ENCODE peak calls at places on chromosomes 7 and 10, in six cellular contexts. E is transverse colon, C is ovary, H is uterus, V is spleen, P is neural progenitor cell. K is an unnamed sample. For H3K27me3, the result is how much of the 10 kb centered on the place peaks cover.

GRCh38 chr10:100132427-100132826 is 50.8 kb upstream of the CPN1 start:
- DNase-seq in V (no peak), C (no peak), E (no peak), P (no peak), H (no peak), K (no peak)

GRCh38 chr7:25859732-25860131 is 292.3 kb upstream of the NFE2L3 start:
- DNase-seq in P (no peak), H (no peak), E (no peak), V (no peak), C (no peak), K (no peak)

GRCh38 chr10:6748981-6749630 is 169.0 kb upstream of the PRKCQ start:
- DNase-seq in E (no peak), C (no peak), V (no peak), P (no peak), H (no peak), K (no peak)

GRCh38 chr7:83096065-83096580 is 66.6 kb downstream of the PCLO start:
- DNase-seq in H (no peak), E (no peak), P (no peak), C (no peak), V (no peak), K (no peak)

GRCh38 chr7:152869041-152869676 is 109.6 kb downstream of the ACTR3B start:
- DNase-seq in E (no peak), H (no peak), V (no peak), C (no peak), P (no peak), K (no peak)

GRCh38 chr7:12103948-12104347 is 107.1 kb upstream of the TMEM106B start:
- DNase-seq in C (no peak), E (no peak), H (no peak), V (no peak), P (no peak), K (no peak)

GRCh38 chr7:85489498-85489897 is 302.6 kb upstream of the SEMA3D start:
- DNase-seq in E (no peak), P (no peak), H (no peak), C (no peak), V (no peak), K (no peak)

GRCh38 chr10:12501851-12502525 is 152.6 kb downstream of the CAMK1D start:
- DNase-seq in P (no peak), E (no peak), H (no peak), V (peak), C (no peak), K (no peak)

GRCh38 chr7:74224511-74224832 is 14.7 kb downstream of the LAT2 start:
- DNase-seq in V (no peak), P (no peak), C (no peak), E (no peak), H (no peak), K (no peak)

GRCh38 chr10:132319853-132320669 is 11.9 kb upstream of the LRRC27 start:
- DNase-seq in H (no peak), V (peak), P (no peak), C (no peak), E (no peak), K (no peak)

GRCh38 chr7:31466036-31466435 is 47.9 kb upstream of the ITPRID1 start:
- DNase-seq in E (no peak), C (no peak), P (no peak), V (no peak), H (no peak), K (no peak)

GRCh38 chr7:81769891-81770818 is at the start of gene HGF:
- DNase-seq in E (peak), P (peak), C (peak), H (peak), V (peak), K (peak)

GRCh38 chr7:6650521-6651011 is 13.4 kb downstream of the ZNF316 start:
- DNase-seq in C (no peak), P (no peak), E (no peak), V (peak), H (no peak), K (no peak)

DNA sequence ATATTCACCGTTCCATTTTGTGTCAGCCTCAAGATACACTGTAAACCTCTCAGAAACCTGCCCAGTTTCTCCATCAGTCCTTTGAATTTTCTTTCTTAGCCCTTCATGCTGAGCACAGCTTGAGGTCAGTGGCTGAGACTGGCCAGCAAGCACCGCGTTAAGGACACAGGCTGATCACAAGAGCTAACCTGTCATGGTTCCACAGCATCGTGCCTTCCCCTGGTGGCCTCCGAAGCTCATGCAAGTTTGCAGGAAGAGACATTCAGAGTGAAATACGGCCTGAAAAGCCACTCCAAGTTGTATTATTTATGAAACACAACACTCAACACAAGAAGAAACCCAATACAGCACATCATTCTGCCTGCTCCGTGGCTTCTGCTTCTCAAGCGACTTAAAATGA is 57.0 kb upstream of the PFKP start:
- DNase-seq in H (no peak), V (no peak), P (peak), C (no peak), E (no peak), K (no peak)
- H3K27me3 ChIP-seq in H (under half), V (under half), P (under half), C (under half), E (under half), K (under half)

GRCh38 chr7:100221767-100222444 is 2.2 kb downstream of the PVRIG start:
- DNase-seq in P (no peak), V (no peak), H (no peak), C (no peak), E (no peak), K (no peak)
- H3K27ac ChIP-seq in P (no peak), V (peak), H (no peak), C (no peak), E (peak), K (no peak)

GRCh38 chr7:84100866-84101265 is 93.7 kb downstream of the SEMA3A start:
- DNase-seq in C (no peak), V (no peak), H (no peak), P (no peak), E (no peak), K (no peak)
- TF ChIP-seq CTCF in C (no peak), V (no peak), H (no peak), P (no peak), E (no peak), K (no peak)

GRCh38 chr7:24740821-24741220 is 16.4 kb downstream of the GSDME start:
- DNase-seq in E (no peak), C (no peak), V (no peak), H (no peak), P (no peak), K (no peak)

GRCh38 chr7:24741691-24742639 is 15.3 kb downstream of the GSDME start:
- DNase-seq in H (peak), P (no peak), E (no peak), C (peak), V (no peak), K (no peak)

GRCh38 chr7:24737281-24737680 is 20.0 kb downstream of the GSDME start:
- DNase-seq in H (no peak), E (no peak), V (no peak), P (no peak), C (no peak), K (no peak)

GRCh38 chr7:24738577-24738976 is 18.7 kb downstream of the GSDME start:
- DNase-seq in P (no peak), V (no peak), H (no peak), E (no peak), C (no peak), K (no peak)

GRCh38 chr7:24739306-24739705 is 18.0 kb downstream of the GSDME start:
- DNase-seq in P (no peak), H (no peak), E (no peak), C (no peak), V (no peak), K (no peak)
- H3K27me3 ChIP-seq in P (under half), H (under half), E (under half), C (under half), V (under half), K (under half)

GRCh38 chr10:13670311-13670710 is 83.5 kb downstream of the PRPF18 start:
- DNase-seq in C (no peak), E (no peak), V (peak), H (no peak), P (peak), K (no peak)
- H3K27ac ChIP-seq in C (no peak), E (no peak), V (no peak), H (no peak), P (no peak), K (no peak)

GRCh38 chr10:107409517-107409916 is 245.0 kb upstream of the SORCS1 start:
- DNase-seq in P (peak), E (peak), C (no peak), V (no peak), H (no peak), K (no peak)
- TF ChIP-seq CTCF in P (peak), E (no peak), C (no peak), V (no peak), H (no peak), K (no peak)

DNA sequence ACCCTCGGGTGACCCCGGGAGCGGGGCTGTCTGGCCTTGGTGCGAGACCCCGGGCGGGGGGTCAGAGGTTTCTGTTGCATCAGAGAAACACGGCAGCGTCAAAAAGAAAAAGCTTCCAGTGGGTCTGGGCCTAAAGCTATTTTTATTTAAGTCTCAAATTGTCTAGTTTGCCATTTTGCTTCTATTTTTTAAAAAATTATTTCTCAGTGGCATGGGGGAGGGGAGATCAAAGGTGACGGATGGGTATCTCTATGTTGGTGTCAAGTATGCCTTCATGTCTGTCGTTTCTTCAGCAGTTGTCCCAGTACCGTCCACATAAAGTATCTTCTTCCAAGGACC is 25.9 kb upstream of the VAX1 start:
- DNase-seq in V (no peak), E (no peak), P (no peak), C (no peak), H (no peak), K (no peak)
- H3K27me3 ChIP-seq in V (half or more), E (half or more), P (half or more), C (under half), H (under half), K (half or more)

GRCh38 chr10:33209777-33210176 is 124.7 kb downstream of the NRP1 start:
- DNase-seq in P (no peak), H (no peak), E (no peak), C (no peak), V (no peak), K (no peak)
- H3K27ac ChIP-seq in P (no peak), H (no peak), E (no peak), C (no peak), V (no peak), K (no peak)

DNA sequence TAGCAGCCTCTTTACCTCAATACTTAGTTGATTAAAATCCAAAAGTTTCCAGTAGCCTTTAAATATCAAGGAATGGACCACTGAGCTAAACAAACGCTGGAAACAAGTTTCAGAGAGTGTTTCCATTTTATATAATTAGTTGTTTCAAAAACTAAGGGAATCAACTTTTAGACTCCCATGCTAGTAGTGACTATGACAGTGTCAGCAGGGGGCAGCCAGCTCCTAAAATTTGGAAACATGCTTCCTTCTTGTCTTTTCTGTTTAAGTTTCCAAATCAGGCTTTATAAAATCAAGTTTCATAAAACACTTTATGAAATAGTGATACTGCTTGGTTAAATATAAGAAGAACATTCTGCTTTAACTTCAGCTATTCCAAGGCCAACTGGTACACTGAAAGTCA is 138.2 kb upstream of the TMEM229A start:
- DNase-seq in V (no peak), E (no peak), H (no peak), P (peak), C (no peak), K (no peak)
- TF ChIP-seq CTCF in V (no peak), E (no peak), H (no peak), P (peak), C (no peak), K (no peak)

DNA sequence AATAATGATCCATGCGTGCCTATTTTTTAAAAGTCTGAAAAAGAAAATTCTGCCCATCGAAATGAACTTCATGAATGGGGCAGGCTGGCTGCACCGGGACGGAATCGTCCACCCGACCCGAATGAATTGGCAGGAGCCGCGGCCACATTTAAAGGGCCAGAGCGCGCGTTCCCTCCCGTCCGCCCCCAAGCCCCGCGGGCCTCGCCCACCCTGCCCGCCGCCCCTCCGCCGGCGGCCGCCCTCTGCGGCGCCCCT is 318 bp upstream of the GATA3 start:
- DNase-seq in H (no peak), C (no peak), V (no peak), P (no peak), E (no peak), K (no peak)
- H3K27me3 ChIP-seq in H (under half), C (under half), V (half or more), P (half or more), E (half or more), K (under half)

K was measured in esophagus squamous epithelium.